ENCODE peak calls at places on chromosomes 7 and 10, in ten cellular contexts. L is cardiac fibroblast; R is activated CD8-positive, alpha-beta T cell treated with anti-CD3 and anti-CD28 coated beads for 36 hours; Z is endothelial cell; T is GM06990; W is fibroblast of the aortic adventitia; P is mesothelial cell of epicardium; H is MCF 10A; B is tibial artery; J is psoas muscle. M is an unnamed sample.

GRCh38 chr7:151851160-151851751 is 25.7 kb downstream of the PRKAG2 start:
- DNase-seq in L (no peak), T (peak), R (peak), W (peak), B (peak), P (no peak), H (no peak), J (peak), Z (no peak), M (no peak)

GRCh38 chr7:22561356-22561755 is 61.4 kb upstream of the STEAP1B start:
- DNase-seq in T (no peak), R (no peak), P (peak), L (peak), J (peak), Z (peak), B (peak), W (peak), H (peak), M (no peak)

GRCh38 chr10:90885176-90885575 is 13.4 kb downstream of the RPP30 start:
- DNase-seq in J (no peak), Z (no peak), L (peak), P (no peak), B (no peak), R (no peak), W (peak), H (peak), T (no peak), M (no peak)

GRCh38 chr10:117492504-117492903 is 50.0 kb upstream of the EMX2 start:
- DNase-seq in H (no peak), L (no peak), T (no peak), P (no peak), R (no peak), J (no peak), W (no peak), B (no peak), Z (no peak), M (no peak)

GRCh38 chr10:97683556-97684357 is 3.3 kb downstream of the AVPI1 start:
- DNase-seq in H (peak), L (peak), T (no peak), R (no peak), J (peak), P (no peak), Z (no peak), W (peak), B (peak), M (no peak)

GRCh38 chr7:36278069-36278766 is 111.4 kb upstream of the ANLN start:
- DNase-seq in Z (no peak), H (no peak), R (no peak), J (no peak), B (no peak), T (no peak), L (no peak), P (peak), W (no peak), M (no peak)

GRCh38 chr10:35971397-35971796 is 329.3 kb upstream of the FZD8 start:
- DNase-seq in T (no peak), J (no peak), W (no peak), L (no peak), H (no peak), R (no peak), P (no peak), B (no peak), Z (no peak), M (no peak)

GRCh38 chr10:89458289-89458688 is 43.9 kb downstream of the IFIT5 start:
- DNase-seq in W (peak), H (peak), J (no peak), T (no peak), Z (no peak), L (peak), P (no peak), R (no peak), B (no peak), M (no peak)

GRCh38 chr7:117435475-117436043 is 8.3 kb upstream of the ASZ1 start:
- DNase-seq in Z (no peak), B (no peak), P (no peak), J (no peak), W (no peak), R (peak), H (no peak), T (peak), L (no peak), M (peak)

GRCh38 chr7:51006483-51007235 is 224.0 kb upstream of the GRB10 start:
- DNase-seq in J (no peak), H (no peak), Z (no peak), B (no peak), P (no peak), R (no peak), T (no peak), W (no peak), L (no peak), M (no peak)

GRCh38 chr10:100636848-100637553 is 101.3 kb downstream of the HIF1AN start:
- DNase-seq in R (no peak), B (no peak), P (no peak), H (no peak), J (no peak), T (no peak), Z (no peak), L (no peak), W (no peak), M (no peak)

GRCh38 chr10:11884706-11885423 is 61.7 kb downstream of the PROSER2 start:
- DNase-seq in L (no peak), T (no peak), P (no peak), Z (no peak), W (no peak), H (peak), R (no peak), J (no peak), B (no peak), M (no peak)

GRCh38 chr7:101934618-101935017 is 117.2 kb downstream of the CUX1 start:
- DNase-seq in B (peak), R (no peak), T (no peak), P (no peak), H (no peak), Z (no peak), L (no peak), W (no peak), J (no peak), M (no peak)

GRCh38 chr7:25965405-25966123 is 186.4 kb upstream of the NFE2L3 start:
- DNase-seq in T (no peak), W (no peak), J (no peak), L (peak), H (peak), P (no peak), R (no peak), Z (no peak), B (no peak), M (no peak)

GRCh38 chr7:130942211-130942964 is 208.4 kb upstream of the KLF14 start:
- DNase-seq in P (no peak), Z (no peak), H (peak), L (peak), R (no peak), W (peak), B (peak), J (peak), T (no peak), M (no peak)

GRCh38 chr7:194257-194995 is 2.1 kb downstream of the FAM20C start:
- DNase-seq in Z (no peak), T (no peak), W (peak), L (peak), B (no peak), P (no peak), J (no peak), R (no peak), H (peak), M (no peak)

GRCh38 chr10:59068581-59069191 is 107.8 kb upstream of the PHYHIPL start:
- DNase-seq in H (no peak), P (no peak), R (no peak), T (no peak), L (no peak), B (no peak), W (no peak), Z (no peak), J (no peak), M (no peak)

GRCh38 chr10:100370561-100370975 is 23.5 kb downstream of the SCD start:
- DNase-seq in H (peak), B (peak), J (peak), L (peak), W (peak), P (no peak), R (peak), Z (no peak), T (no peak), M (no peak)

GRCh38 chr7:140607441-140607989 is 33.1 kb downstream of the DENND2A start:
- DNase-seq in L (peak), J (peak), W (peak), B (peak), Z (no peak), H (no peak), R (no peak), T (no peak), P (no peak), M (no peak)

GRCh38 chr7:134018321-134018720 is 108.8 kb upstream of the LRGUK start:
- DNase-seq in T (no peak), B (no peak), P (no peak), H (no peak), R (no peak), W (no peak), J (no peak), L (no peak), Z (no peak), M (no peak)

GRCh38 chr7:23597908-23598224 is 684 bp downstream of the CCDC126 start:
- DNase-seq in P (no peak), T (no peak), H (no peak), W (no peak), B (no peak), Z (no peak), J (no peak), L (no peak), R (no peak), M (no peak)

GRCh38 chr10:5465976-5466450 is 33.4 kb downstream of the CALML5 start:
- DNase-seq in W (no peak), L (no peak), Z (no peak), B (no peak), R (no peak), P (no peak), T (no peak), H (no peak), J (no peak), M (no peak)

GRCh38 chr7:1029637-1030443 is 14.5 kb upstream of the GPR146 start:
- DNase-seq in Z (no peak), P (no peak), T (no peak), J (peak), H (no peak), B (no peak), L (no peak), W (no peak), R (no peak), M (no peak)

GRCh38 chr7:106421181-106421762 is 136.5 kb upstream of the NAMPT start:
- DNase-seq in L (peak), Z (no peak), J (peak), P (no peak), W (peak), H (peak), B (peak), R (no peak), T (no peak), M (no peak)

GRCh38 chr7:19248681-19249080 is 103.5 kb upstream of the FERD3L start:
- DNase-seq in P (no peak), R (no peak), T (no peak), J (no peak), Z (no peak), L (peak), B (no peak), H (no peak), W (peak), M (no peak)

GRCh38 chr10:122746408-122746807 is 46.8 kb upstream of the C10orf120 start:
- DNase-seq in H (peak), R (no peak), T (no peak), Z (no peak), B (no peak), J (no peak), P (no peak), L (no peak), W (no peak), M (no peak)

GRCh38 chr7:128167316-128167691 is 73.8 kb upstream of the LEP start:
- DNase-seq in R (peak), B (no peak), Z (no peak), J (no peak), H (peak), W (peak), P (peak), T (no peak), L (peak), M (peak)

GRCh38 chr10:132133005-132133404 is 53.7 kb upstream of the DPYSL4 start:
- DNase-seq in J (peak), H (no peak), T (no peak), P (no peak), Z (no peak), B (no peak), W (no peak), L (no peak), R (no peak), M (no peak)

GRCh38 chr10:68924593-68924992 is 23.5 kb downstream of the DDX50 start:
- DNase-seq in J (no peak), H (no peak), P (no peak), T (no peak), W (peak), L (peak), R (no peak), Z (no peak), B (no peak), M (no peak)

GRCh38 chr10:12949248-12949647 is 52.3 kb downstream of the CCDC3 start:
- DNase-seq in R (no peak), J (no peak), P (no peak), W (no peak), L (no peak), Z (no peak), B (no peak), T (no peak), H (no peak), M (no peak)

GRCh38 chr7:19621740-19622139 is 87.1 kb downstream of the POLR1F start:
- DNase-seq in W (no peak), B (no peak), H (peak), P (no peak), Z (no peak), L (peak), J (no peak), R (no peak), T (no peak), M (no peak)

GRCh38 chr10:72375585-72375984 is 20.9 kb upstream of the DNAJB12 start:
- DNase-seq in B (no peak), Z (no peak), L (peak), R (no peak), P (no peak), J (no peak), T (no peak), W (no peak), H (no peak), M (no peak)

GRCh38 chr10:71978476-71978875 is 14.3 kb downstream of the CHST3 start:
- DNase-seq in H (no peak), Z (no peak), P (no peak), W (no peak), L (no peak), T (no peak), J (peak), R (no peak), B (no peak), M (peak)

GRCh38 chr10:75230600-75231038 is 5.1 kb downstream of the COMTD1 start:
- DNase-seq in B (peak), W (peak), R (peak), P (peak), J (peak), L (peak), T (peak), Z (peak), H (peak), M (peak)

GRCh38 chr10:5271526-5271925 is 74.9 kb downstream of the AKR1C4 start:
- DNase-seq in R (no peak), J (no peak), W (no peak), L (no peak), B (no peak), P (no peak), H (no peak), Z (no peak), T (no peak), M (no peak)

GRCh38 chr10:118452098-118452497 is 110.0 kb upstream of the FAM204A start:
- DNase-seq in J (no peak), B (no peak), W (no peak), Z (no peak), P (no peak), L (no peak), R (no peak), H (no peak), T (no peak), M (no peak)

GRCh38 chr7:35253182-35253679 is 669 bp downstream of the TBX20 start:
- DNase-seq in L (peak), P (no peak), W (peak), T (no peak), Z (no peak), R (no peak), H (no peak), J (no peak), B (no peak), M (no peak)

GRCh38 chr7:33946094-33946699 is 40.9 kb downstream of the BMPER start:
- DNase-seq in B (no peak), W (no peak), L (no peak), T (no peak), J (no peak), P (no peak), R (no peak), Z (no peak), H (peak), M (no peak)

GRCh38 chr10:122911889-122912484 is 1.6 kb downstream of the FAM24A start:
- DNase-seq in R (peak), B (no peak), H (peak), Z (peak), T (no peak), J (no peak), W (peak), L (peak), P (peak), M (peak)

GRCh38 chr10:3162533-3162932 is 10.0 kb downstream of the PITRM1 start:
- DNase-seq in B (no peak), L (no peak), P (no peak), W (no peak), R (no peak), J (no peak), Z (no peak), T (no peak), H (no peak), M (no peak)
- TF ChIP-seq CTCF in B (no peak), L (peak), P (no peak), W (no peak), R (peak), J (no peak), Z (peak), T (peak), H (no peak), M (no peak)

GRCh38 chr10:3785849-3786290 is 861 bp upstream of the KLF6 start:
- DNase-seq in W (peak), L (peak), B (peak), H (peak), Z (peak), J (peak), R (peak), T (no peak), P (no peak), M (peak)
- TF ChIP-seq CTCF in W (no peak), L (no peak), B (no peak), H (no peak), Z (no peak), J (no peak), R (no peak), T (no peak), P (no peak), M (no peak)

GRCh38 chr10:78260141-78260540 is 226.5 kb downstream of the RPS24 start:
- DNase-seq in J (no peak), H (no peak), P (peak), L (no peak), B (no peak), Z (no peak), R (no peak), W (peak), T (no peak), M (no peak)

GRCh38 chr10:78259394-78259793 is 225.7 kb downstream of the RPS24 start:
- DNase-seq in L (no peak), J (no peak), W (no peak), H (no peak), B (no peak), R (no peak), P (no peak), Z (no peak), T (no peak), M (no peak)

GRCh38 chr10:78260675-78261074 is 227.0 kb downstream of the RPS24 start:
- DNase-seq in T (no peak), R (peak), H (no peak), J (no peak), W (no peak), B (no peak), L (no peak), Z (no peak), P (no peak), M (no peak)

GRCh38 chr10:78255796-78256638 is 222.4 kb downstream of the RPS24 start:
- DNase-seq in B (peak), W (peak), J (peak), Z (no peak), L (peak), P (no peak), R (no peak), H (peak), T (no peak), M (no peak)

DNA sequence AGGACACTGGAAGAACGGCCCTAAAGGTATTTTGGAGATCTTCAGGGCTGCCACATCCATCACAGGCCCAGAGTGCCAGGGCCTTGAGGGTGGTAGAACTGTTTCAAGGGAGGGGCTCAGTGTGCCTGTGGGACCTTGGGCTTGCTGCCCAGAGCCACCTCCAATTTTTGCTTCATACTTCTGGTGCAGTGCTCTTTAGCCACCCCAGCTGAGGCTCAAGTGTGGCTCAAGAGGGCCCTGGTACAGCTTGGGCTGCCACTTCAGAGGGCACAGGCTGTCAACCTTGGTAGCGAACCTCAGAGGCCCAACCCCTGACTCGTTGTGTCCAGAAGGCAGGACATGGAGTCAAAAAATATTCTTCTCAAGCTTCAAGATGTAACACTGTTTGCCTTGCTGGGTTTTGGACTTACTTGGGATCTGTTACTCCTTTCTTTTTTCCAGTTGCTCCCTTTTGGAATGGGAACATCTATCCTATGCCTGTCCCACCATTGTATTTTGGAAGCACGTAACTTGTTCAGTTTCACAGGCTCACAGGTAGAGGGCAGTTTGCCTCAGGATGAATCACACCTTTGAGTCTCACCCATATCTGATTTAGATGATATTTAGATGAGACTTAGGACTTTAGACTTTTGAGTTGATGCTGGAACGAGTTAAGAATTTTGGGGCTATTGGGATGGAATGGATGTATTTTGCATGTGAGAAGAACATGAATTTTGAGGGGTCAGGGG is 224.8 kb downstream of the RPS24 start:
- DNase-seq in R (no peak), P (no peak), L (no peak), H (no peak), T (no peak), Z (no peak), J (no peak), B (no peak), W (no peak), M (no peak)
- TF ChIP-seq CTCF in R (no peak), P (no peak), L (no peak), H (no peak), T (peak), Z (no peak), J (no peak), B (no peak), W (no peak), M (peak)

DNA sequence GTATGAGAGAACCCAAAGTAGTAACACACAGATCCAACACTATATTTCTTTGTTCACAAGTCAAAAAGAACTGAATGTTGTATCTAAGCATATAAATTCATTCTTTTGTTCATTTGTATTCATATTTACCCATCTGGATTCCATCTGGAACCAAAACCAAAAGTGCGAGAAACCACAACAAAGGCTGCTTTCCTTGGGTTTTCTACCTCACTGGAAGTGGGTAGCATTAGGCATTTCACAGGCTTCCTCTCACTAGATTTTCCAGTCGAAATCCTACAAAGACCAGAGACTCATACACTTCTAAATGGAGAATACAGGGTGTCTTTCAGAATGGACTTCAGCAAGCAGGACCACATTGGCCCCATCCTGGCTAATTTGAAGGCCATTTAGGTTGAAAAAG is 109.8 kb upstream of the WNT16 start:
- DNase-seq in W (no peak), B (no peak), L (no peak), T (no peak), H (no peak), J (no peak), Z (no peak), R (no peak), P (no peak), M (no peak)
- TF ChIP-seq CTCF in W (no peak), B (no peak), L (no peak), T (no peak), H (no peak), J (no peak), Z (no peak), R (no peak), P (no peak), M (no peak)

M was measured in GM13977.